ENCODE peak calls at places on chromosome 5, in five cellular contexts. C, E, G, B and Y are unnamed samples.

GRCh38 chr5:161900981-161901380 is 53.1 kb downstream of the GABRA1 start:
- DNase-seq in C (no peak), E (no peak), G (no peak), B (no peak), Y (no peak)

GRCh38 chr5:77744116-77744515 is 32.0 kb downstream of the TBCA start:
- DNase-seq in C (no peak), E (no peak), G (no peak), B (no peak), Y (no peak)

GRCh38 chr5:141822134-141822533 is 56.1 kb downstream of the PCDH1 start:
- DNase-seq in C (no peak), E (no peak), G (peak; percentile 86), B (no peak), Y (no peak)

GRCh38 chr5:102754499-102755424 is at the start of gene PAM:
- DNase-seq in C (peak; percentile 93), E (no peak), G (peak; percentile 95), B (peak; percentile 92), Y (no peak)

GRCh38 chr5:108344103-108344822 is 37.6 kb downstream of the FBXL17 start:
- DNase-seq in C (no peak), E (no peak), G (no peak), B (no peak), Y (no peak)

GRCh38 chr5:66498791-66499207 is 97.4 kb upstream of the MAST4 start:
- DNase-seq in C (no peak), E (no peak), G (no peak), B (peak; percentile 21), Y (no peak)

GRCh38 chr5:69091771-69092170 is 2.0 kb upstream of the SLC30A5 start:
- DNase-seq in C (no peak), E (no peak), G (no peak), B (no peak), Y (no peak)

GRCh38 chr5:167530548-167530947 is 760.9 kb upstream of the WWC1 start:
- DNase-seq in C (no peak), E (no peak), G (no peak), B (no peak), Y (no peak)

GRCh38 chr5:172910828-172911627 is 48.2 kb upstream of the RPL26L1 start:
- DNase-seq in C (no peak), E (peak; percentile 21), G (peak; percentile 89), B (peak; percentile 48), Y (no peak)

GRCh38 chr5:164052536-164053090 is 547.2 kb downstream of the MAT2B start:
- DNase-seq in C (no peak), E (no peak), G (no peak), B (no peak), Y (no peak)

GRCh38 chr5:157182143-157182757 is 1.6 kb downstream of the ITK start:
- DNase-seq in C (no peak), E (no peak), G (no peak), B (no peak), Y (no peak)

GRCh38 chr5:164972973-164973372 is 1467.6 kb downstream of the MAT2B start:
- DNase-seq in C (no peak), E (no peak), G (no peak), B (no peak), Y (no peak)

GRCh38 chr5:61232490-61232889 is 70.2 kb upstream of the SMIM15 start:
- DNase-seq in C (no peak), E (no peak), G (no peak), B (no peak), Y (no peak)

GRCh38 chr5:45508155-45508554 is 188.0 kb downstream of the HCN1 start:
- DNase-seq in C (no peak), E (no peak), G (no peak), B (no peak), Y (no peak)

GRCh38 chr5:171647043-171647899 is 138.3 kb upstream of the SMIM23 start:
- DNase-seq in C (no peak), E (peak; percentile 48), G (no peak), B (no peak), Y (no peak)

GRCh38 chr5:127031147-127031862 is 947 bp upstream of the MARCHF3 start:
- DNase-seq in C (no peak), E (no peak), G (peak; percentile 83), B (peak; percentile 45), Y (no peak)

GRCh38 chr5:171965740-171966139 is 40.7 kb downstream of the FBXW11 start:
- DNase-seq in C (no peak), E (no peak), G (no peak), B (no peak), Y (no peak)

GRCh38 chr5:116404792-116405191 is 169.8 kb downstream of the SEMA6A start:
- DNase-seq in C (no peak), E (no peak), G (no peak), B (no peak), Y (no peak)

GRCh38 chr5:171845857-171846785 is 60.5 kb downstream of the SMIM23 start:
- DNase-seq in C (no peak), E (no peak), G (no peak), B (no peak), Y (no peak)

GRCh38 chr5:14213253-14213652 is 70.1 kb downstream of the TRIO start:
- DNase-seq in C (no peak), E (no peak), G (no peak), B (no peak), Y (no peak)

GRCh38 chr5:78269088-78269703 is 25.3 kb downstream of the AP3B1 start:
- DNase-seq in C (no peak), E (no peak), G (no peak), B (peak; percentile 21), Y (no peak)

GRCh38 chr5:76264681-76265080 is 138.4 kb upstream of the IQGAP2 start:
- DNase-seq in C (no peak), E (no peak), G (no peak), B (no peak), Y (no peak)

GRCh38 chr5:42993516-42994284 is 46.4 kb downstream of the ANXA2R start:
- DNase-seq in C (no peak), E (no peak), G (no peak), B (no peak), Y (no peak)

GRCh38 chr5:11973469-11973868 is 69.2 kb upstream of the CTNND2 start:
- DNase-seq in C (no peak), E (no peak), G (no peak), B (no peak), Y (no peak)

GRCh38 chr5:143001764-143002351 is 231.7 kb downstream of the ARHGAP26 start:
- DNase-seq in C (no peak), E (no peak), G (no peak), B (no peak), Y (no peak)

GRCh38 chr5:132498686-132499271 is 8.2 kb upstream of the IRF1 start:
- DNase-seq in C (no peak), E (no peak), G (no peak), B (no peak), Y (no peak)

GRCh38 chr5:116750626-116751188 is 176.1 kb upstream of the SEMA6A start:
- DNase-seq in C (no peak), E (no peak), G (no peak), B (no peak), Y (no peak)

GRCh38 chr5:78627175-78627574 is 21.4 kb downstream of the LHFPL2 start:
- DNase-seq in C (no peak), E (no peak), G (no peak), B (no peak), Y (no peak)

GRCh38 chr5:97528941-97529340 is 345.9 kb upstream of the RIOK2 start:
- DNase-seq in C (no peak), E (no peak), G (no peak), B (no peak), Y (peak; percentile 34)

GRCh38 chr5:10590226-10591047 is 26.6 kb downstream of the ANKRD33B start:
- DNase-seq in C (no peak), E (no peak), G (no peak), B (no peak), Y (peak; percentile 28)

GRCh38 chr5:180090769-180091546 is 19.4 kb upstream of the RNF130 start:
- DNase-seq in C (peak; percentile 39), E (peak; percentile 64), G (no peak), B (no peak), Y (no peak)
- TF ChIP-seq CTCF in C (peak; percentile 47), E (no peak), G (peak; percentile 24), B (peak; percentile 15), Y (peak; percentile 38)

DNA sequence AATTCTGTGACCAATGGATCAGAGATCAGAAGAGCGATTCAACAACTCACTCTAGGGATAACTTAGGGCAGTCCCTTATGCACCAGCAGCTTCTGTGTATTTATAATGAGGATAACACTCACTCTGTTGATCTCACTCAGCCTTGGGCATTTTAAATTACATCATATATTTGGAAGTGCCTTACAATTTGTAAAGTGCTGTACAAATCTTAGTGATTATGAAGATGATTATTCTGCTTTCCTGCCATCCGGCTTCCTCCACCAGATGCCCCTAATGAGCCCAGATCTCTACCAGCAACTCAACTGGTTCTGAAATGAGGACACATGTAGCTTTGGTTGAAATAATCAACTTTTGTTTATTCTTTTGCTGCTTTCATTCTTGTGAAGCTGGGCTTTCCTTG is 105.3 kb downstream of the PCSK1 start:
- DNase-seq in C (no peak), E (no peak), G (no peak), B (no peak), Y (no peak)
- TF ChIP-seq CTCF in C (peak; percentile 30), E (no peak), G (no peak), B (no peak), Y (peak; percentile 31)

GRCh38 chr5:109652096-109652495 is 37.6 kb upstream of the MAN2A1 start:
- DNase-seq in C (no peak), E (no peak), G (no peak), B (no peak), Y (no peak)
- TF ChIP-seq CTCF in C (no peak), E (no peak), G (no peak), B (no peak), Y (no peak)

GRCh38 chr5:71762826-71763225 is 43.8 kb downstream of the CARTPT start:
- DNase-seq in C (no peak), E (no peak), G (no peak), B (no peak), Y (no peak)

GRCh38 chr5:71752441-71753190 is 33.5 kb downstream of the CARTPT start:
- DNase-seq in C (no peak), E (no peak), G (no peak), B (no peak), Y (no peak)

GRCh38 chr5:71757590-71758543 is 38.8 kb downstream of the CARTPT start:
- DNase-seq in C (no peak), E (peak; percentile 61), G (peak; percentile 79), B (peak; percentile 49), Y (no peak)
- TF ChIP-seq CTCF in C (peak; percentile 90), E (peak; percentile 84), G (peak; percentile 83), B (peak; percentile 80), Y (peak; percentile 77)

DNA sequence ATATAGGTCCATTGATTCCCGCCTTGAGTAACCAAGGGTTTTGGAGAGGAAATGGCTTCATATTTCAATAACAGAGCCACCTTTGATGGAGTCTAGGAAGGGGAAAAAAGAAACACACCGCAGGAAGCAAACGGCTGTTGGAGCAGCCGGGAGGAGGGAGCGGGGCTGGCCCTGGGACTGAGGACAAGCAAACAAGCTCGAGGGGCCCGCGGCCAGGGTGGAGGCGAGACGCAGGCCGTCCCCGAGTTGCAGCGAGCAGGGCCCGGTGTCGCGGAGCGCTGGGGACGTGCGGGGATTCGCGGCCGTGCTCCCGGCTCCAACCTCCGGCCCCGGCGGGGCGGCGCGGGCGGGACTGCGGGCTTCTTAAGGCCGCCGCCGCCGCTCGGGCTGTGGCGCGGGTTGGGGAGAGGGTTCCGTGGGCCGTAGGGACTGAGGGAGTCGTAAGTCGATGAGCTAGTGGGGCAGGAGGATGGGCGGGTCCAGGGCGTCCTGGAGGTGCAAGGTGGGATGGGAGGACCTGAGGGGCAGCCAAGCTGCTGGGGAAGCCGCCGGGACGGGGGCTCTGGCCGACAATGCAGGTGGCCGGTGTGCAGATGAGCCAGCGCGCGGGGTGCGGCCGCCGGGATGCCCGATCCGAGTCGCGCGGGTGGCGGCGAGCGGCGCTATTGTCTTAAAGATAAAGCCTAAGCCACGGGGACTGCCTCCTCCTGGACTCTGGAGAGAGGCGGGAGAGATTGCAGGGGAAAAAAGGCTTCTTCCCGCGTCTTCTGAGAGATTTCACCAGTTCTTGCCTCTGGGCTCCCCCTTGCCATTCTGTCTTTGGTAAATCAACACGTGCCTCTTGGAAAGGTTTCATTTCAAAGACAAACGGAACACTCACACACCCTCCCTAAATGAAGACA is 1.5 kb upstream of the HAPLN1 start:
- DNase-seq in C (peak; percentile 94), E (peak; percentile 66), G (peak; percentile 78), B (peak; percentile 53), Y (no peak)
- TF ChIP-seq CTCF in C (peak; percentile 88), E (peak; percentile 34), G (peak; percentile 9), B (peak; percentile 55), Y (peak; percentile 36)